ENCODE peak calls at places on chromosome 15, in seven cellular contexts. K, Y, A, C, P, I and D are unnamed samples.

GRCh38 chr15:39921274-39921638 is 1.2 kb upstream of the GPR176 start:
- DNase-seq in K (no peak), Y (no peak), A (no peak), C (no peak), P (no peak), I (no peak), D (no peak)

GRCh38 chr15:62503451-62503850 is 338.4 kb upstream of the C2CD4B start:
- DNase-seq in K (no peak), Y (no peak), A (no peak), C (peak), P (no peak), I (no peak), D (no peak)

GRCh38 chr15:38524156-38524555 is 40.5 kb downstream of the RASGRP1 start:
- DNase-seq in K (no peak), Y (no peak), A (no peak), C (no peak), P (no peak), I (no peak), D (no peak)

GRCh38 chr15:25690673-25691543 is 172.2 kb downstream of the ATP10A start:
- DNase-seq in K (no peak), Y (no peak), A (no peak), C (no peak), P (no peak), I (no peak), D (no peak)

GRCh38 chr15:63469190-63469589 is 35.2 kb upstream of the USP3 start:
- DNase-seq in K (no peak), Y (no peak), A (no peak), C (no peak), P (no peak), I (no peak), D (no peak)

GRCh38 chr15:77033417-77033728 is 37.5 kb downstream of the TSPAN3 start:
- DNase-seq in K (no peak), Y (no peak), A (no peak), C (no peak), P (no peak), I (no peak), D (peak)

GRCh38 chr15:38508647-38509046 is 54.7 kb downstream of the FAM98B start:
- DNase-seq in K (no peak), Y (no peak), A (no peak), C (no peak), P (no peak), I (no peak), D (no peak)

GRCh38 chr15:50176869-50177268 is 5.1 kb upstream of the SLC27A2 start:
- DNase-seq in K (no peak), Y (no peak), A (no peak), C (no peak), P (no peak), I (no peak), D (no peak)

GRCh38 chr15:72771329-72771725 is 12.2 kb downstream of the ADPGK start:
- DNase-seq in K (no peak), Y (no peak), A (no peak), C (no peak), P (no peak), I (no peak), D (no peak)

GRCh38 chr15:75648156-75649000 is 666 bp downstream of the SNX33 start:
- DNase-seq in K (peak), Y (peak), A (no peak), C (peak), P (peak), I (peak), D (no peak)
- TF ChIP-seq EP300 in K (no peak), Y (no peak), A (no peak), C (no peak), P (no peak), I (no peak), D (no peak)

GRCh38 chr15:52295421-52295991 is at the start of gene MYO5C:
- DNase-seq in K (peak), Y (no peak), A (peak), C (peak), P (peak), I (peak), D (peak)
- TF ChIP-seq POLR2A in K (peak), Y (no peak), A (no peak), C (no peak), P (peak), I (peak), D (peak)

GRCh38 chr15:83194527-83194926 is 13.1 kb downstream of the HDGFL3 start:
- DNase-seq in K (no peak), Y (no peak), A (no peak), C (no peak), P (no peak), I (no peak), D (no peak)
- TF ChIP-seq EP300 in K (no peak), Y (no peak), A (no peak), C (no peak), P (no peak), I (no peak), D (no peak)

GRCh38 chr15:78932216-78932808 is 12.5 kb downstream of the CTSH start:
- DNase-seq in K (no peak), Y (no peak), A (no peak), C (no peak), P (no peak), I (no peak), D (no peak)

GRCh38 chr15:78928616-78929093 is 16.2 kb downstream of the CTSH start:
- DNase-seq in K (no peak), Y (no peak), A (no peak), C (no peak), P (peak), I (no peak), D (no peak)

GRCh38 chr15:78929536-78930264 is 15.1 kb downstream of the CTSH start:
- DNase-seq in K (no peak), Y (no peak), A (no peak), C (no peak), P (peak), I (no peak), D (no peak)

GRCh38 chr15:78931439-78931981 is 13.3 kb downstream of the CTSH start:
- DNase-seq in K (no peak), Y (no peak), A (no peak), C (no peak), P (no peak), I (no peak), D (no peak)

GRCh38 chr15:78930577-78931388 is 14.1 kb downstream of the CTSH start:
- DNase-seq in K (no peak), Y (no peak), A (no peak), C (peak), P (no peak), I (no peak), D (no peak)
- TF ChIP-seq POLR2A in K (no peak), Y (peak), A (no peak), C (no peak), P (no peak), I (no peak), D (no peak)

GRCh38 chr15:101063891-101064794 is 145.0 kb downstream of the LRRK1 start:
- DNase-seq in K (peak), Y (no peak), A (peak), C (no peak), P (peak), I (peak), D (no peak)

GRCh38 chr15:101065570-101066221 is 146.5 kb downstream of the LRRK1 start:
- DNase-seq in K (no peak), Y (no peak), A (no peak), C (no peak), P (no peak), I (no peak), D (no peak)

GRCh38 chr15:101063212-101063611 is 144.1 kb downstream of the LRRK1 start:
- DNase-seq in K (no peak), Y (no peak), A (no peak), C (no peak), P (no peak), I (peak), D (no peak)

GRCh38 chr15:101066501-101067408 is 147.6 kb downstream of the LRRK1 start:
- DNase-seq in K (no peak), Y (peak), A (no peak), C (no peak), P (no peak), I (no peak), D (no peak)

GRCh38 chr15:101064795-101065569 is 145.8 kb downstream of the LRRK1 start:
- DNase-seq in K (no peak), Y (no peak), A (no peak), C (no peak), P (no peak), I (peak), D (no peak)
- TF ChIP-seq EP300 in K (no peak), Y (no peak), A (no peak), C (no peak), P (no peak), I (no peak), D (no peak)

GRCh38 chr15:40928975-40929729 is at the start of gene DLL4:
- DNase-seq in K (peak), Y (peak), A (no peak), C (peak), P (peak), I (peak), D (peak)
- TF ChIP-seq POLR2A in K (peak), Y (peak), A (no peak), C (peak), P (peak), I (peak), D (peak)

DNA sequence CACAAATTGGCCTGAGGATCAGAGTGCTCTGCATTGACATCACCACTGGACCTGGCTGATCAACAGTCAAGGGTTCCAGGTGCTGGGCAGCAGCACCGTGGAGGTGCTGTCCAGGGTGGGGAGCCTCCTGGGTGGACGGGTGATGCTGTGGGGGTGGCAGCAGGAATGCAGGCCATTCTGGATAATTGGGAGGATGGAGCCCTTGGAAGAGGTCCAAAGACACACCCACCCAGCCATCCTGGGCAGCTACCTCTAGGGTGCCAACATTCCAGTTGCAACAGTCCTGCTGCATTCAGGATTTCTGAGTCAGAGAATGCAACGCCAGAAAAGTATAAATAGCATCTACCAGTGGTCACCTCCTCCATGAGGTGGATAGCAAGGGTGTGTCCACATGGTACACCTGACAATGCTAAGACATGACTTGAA is 26.8 kb downstream of the STARD5 start:
- DNase-seq in K (no peak), Y (no peak), A (no peak), C (peak), P (no peak), I (peak), D (no peak)
- TF ChIP-seq EP300 in K (no peak), Y (no peak), A (no peak), C (no peak), P (no peak), I (no peak), D (no peak)

DNA sequence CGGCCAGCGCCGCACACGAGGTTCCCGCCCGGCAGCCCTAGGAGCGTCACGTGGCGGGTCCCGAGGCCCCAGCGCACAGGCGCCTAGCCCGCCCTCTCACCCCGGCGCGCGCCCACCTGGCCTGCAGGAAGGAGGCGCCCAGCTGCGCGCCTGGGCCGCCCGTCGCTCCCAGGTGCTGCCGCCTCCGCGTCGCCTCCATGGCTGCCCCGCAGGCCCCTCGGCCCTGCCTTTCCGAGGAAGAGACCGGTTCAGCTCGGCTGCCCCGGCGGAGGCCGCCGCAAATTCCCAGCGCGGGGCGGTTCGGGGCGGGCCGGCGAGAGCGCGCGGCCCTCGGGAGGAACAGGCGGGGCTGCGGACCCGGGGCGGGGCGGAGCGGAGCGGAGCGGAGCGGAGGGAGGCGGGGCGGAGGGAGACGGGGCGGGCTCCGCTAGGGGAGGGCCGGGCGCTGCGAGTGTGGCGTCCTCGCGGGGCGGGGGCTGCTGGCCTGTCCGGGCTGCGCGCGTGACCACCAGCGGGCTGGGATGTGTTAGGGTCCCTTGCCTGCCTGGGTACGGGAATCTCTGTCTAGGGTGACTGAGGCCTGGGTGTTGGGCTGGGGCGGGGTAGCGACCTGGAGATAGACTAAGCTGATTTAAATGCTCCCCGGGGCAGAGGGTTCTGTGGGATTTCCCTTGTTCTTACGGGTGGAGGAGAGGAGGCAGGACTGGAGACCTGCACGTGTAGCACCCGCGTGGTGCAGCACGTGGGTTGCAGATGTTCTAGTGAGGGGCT is at the start of gene CLN6:
- DNase-seq in K (peak), Y (peak), A (peak), C (peak), P (peak), I (peak), D (peak)
- TF ChIP-seq POLR2A in K (peak), Y (peak), A (peak), C (peak), P (no peak), I (peak), D (peak)